ENCODE peak calls at places on chromosome 11, in five cellular contexts. E is cardiac fibroblast, S is aorta, Z is neural progenitor cell, U is Caco-2. N is an unnamed sample.

GRCh38 chr11:110948112-110948511 is 235.9 kb upstream of the ARHGAP20 start:
- DNase-seq in E (peak; percentile 86), S (no peak), Z (no peak), U (no peak), N (no peak)

GRCh38 chr11:3747704-3748103 is 49.6 kb downstream of the NUP98 start:
- DNase-seq in E (peak; percentile 86), S (no peak), Z (no peak), U (no peak), N (no peak)

GRCh38 chr11:133441964-133442660 is 90.2 kb downstream of the OPCML start:
- DNase-seq in E (no peak), S (no peak), Z (no peak), U (no peak), N (no peak)

GRCh38 chr11:78570031-78570430 is 4.6 kb downstream of the NARS2 start:
- DNase-seq in E (no peak), S (no peak), Z (no peak), U (no peak), N (no peak)

GRCh38 chr11:31702966-31703365 is 108.2 kb downstream of the PAX6 start:
- DNase-seq in E (peak; percentile 69), S (no peak), Z (no peak), U (no peak), N (no peak)

GRCh38 chr11:7851391-7851790 is 54.6 kb upstream of the OR5P2 start:
- DNase-seq in E (no peak), S (no peak), Z (no peak), U (no peak), N (no peak)

GRCh38 chr11:94513091-94513490 is 830 bp downstream of the C11orf97 start:
- DNase-seq in E (no peak), S (no peak), Z (no peak), U (no peak), N (no peak)

GRCh38 chr11:76673164-76674142 is 2.9 kb upstream of the LRRC32 start:
- DNase-seq in E (no peak), S (peak; percentile 18), Z (no peak), U (no peak), N (no peak)

GRCh38 chr11:86261328-86261727 is 16.8 kb downstream of the EED start:
- DNase-seq in E (no peak), S (no peak), Z (no peak), U (no peak), N (no peak)

GRCh38 chr11:120022617-120023016 is 115.3 kb downstream of the TRIM29 start:
- DNase-seq in E (no peak), S (no peak), Z (no peak), U (no peak), N (no peak)

GRCh38 chr11:20162824-20163777 is 2.8 kb upstream of the DBX1 start:
- DNase-seq in E (peak; percentile 29), S (no peak), Z (peak; percentile 85), U (no peak), N (no peak)

GRCh38 chr11:60767388-60767811 is 10.7 kb downstream of the MS4A15 start:
- DNase-seq in E (no peak), S (no peak), Z (peak; percentile 52), U (no peak), N (no peak)

GRCh38 chr11:133180201-133180600 is 352.1 kb downstream of the OPCML start:
- DNase-seq in E (no peak), S (no peak), Z (no peak), U (no peak), N (no peak)

GRCh38 chr11:26976389-26976788 is 17.5 kb upstream of the FIBIN start:
- DNase-seq in E (peak; percentile 63), S (no peak), Z (no peak), U (no peak), N (no peak)

GRCh38 chr11:120912504-120912903 is 111.4 kb upstream of the TBCEL start:
- DNase-seq in E (peak; percentile 38), S (no peak), Z (peak; percentile 52), U (peak; percentile 47), N (no peak)

GRCh38 chr11:6271598-6271997 is 12.0 kb downstream of the CCKBR start:
- DNase-seq in E (no peak), S (no peak), Z (no peak), U (no peak), N (no peak)

GRCh38 chr11:20156876-20157613 is 3.2 kb downstream of the DBX1 start:
- DNase-seq in E (no peak), S (no peak), Z (peak; percentile 83), U (no peak), N (no peak)

GRCh38 chr11:130806746-130807145 is 109.5 kb downstream of the SNX19 start:
- DNase-seq in E (no peak), S (no peak), Z (no peak), U (no peak), N (no peak)

GRCh38 chr11:120977470-120977869 is 46.4 kb upstream of the TBCEL start:
- DNase-seq in E (no peak), S (no peak), Z (no peak), U (no peak), N (no peak)

GRCh38 chr11:66861774-66862558 is 5.1 kb downstream of the LRFN4 start:
- DNase-seq in E (no peak), S (no peak), Z (no peak), U (no peak), N (no peak)

GRCh38 chr11:74055938-74056337 is 47.1 kb upstream of the UCP3 start:
- DNase-seq in E (peak; percentile 66), S (no peak), Z (no peak), U (no peak), N (no peak)

DNA sequence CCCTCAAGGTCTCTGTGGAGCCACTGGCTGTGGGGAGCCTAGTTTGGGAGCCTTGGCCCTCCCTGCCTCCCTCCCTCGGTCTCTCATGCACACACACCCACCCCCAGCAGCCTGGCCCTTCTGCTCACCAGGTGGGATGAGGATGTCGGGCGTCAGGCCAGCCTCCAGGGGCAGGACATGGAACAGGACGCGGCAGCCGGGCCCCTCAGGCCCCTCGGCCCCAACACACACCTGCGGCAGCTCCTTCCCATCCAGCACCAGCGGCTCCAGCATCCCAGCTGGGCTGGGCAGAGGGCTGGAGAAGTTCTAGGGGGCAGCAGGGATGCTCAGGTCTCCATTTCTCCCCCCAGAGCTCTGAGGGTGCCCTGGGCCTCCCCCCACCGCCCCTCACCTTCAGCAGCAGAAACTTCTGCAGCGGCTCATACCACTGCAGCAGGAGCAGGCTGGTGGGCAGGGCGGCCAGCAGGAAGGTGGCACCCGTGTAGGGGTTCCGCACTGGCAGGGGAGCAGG is 11.2 kb downstream of the MAP4K2 start:
- DNase-seq in E (no peak), S (no peak), Z (no peak), U (no peak), N (peak; percentile 22)
- H3K4me3 ChIP-seq in E (no peak overlapping the region), S (no peak overlapping the region), Z (no peak overlapping the region), U (no peak overlapping the region), N (no peak overlapping the region)

GRCh38 chr11:117064275-117064674 is 34.0 kb downstream of the SIK3 start:
- DNase-seq in E (peak; percentile 64), S (no peak), Z (no peak), U (no peak), N (no peak)
- H3K4me3 ChIP-seq in E (no peak overlapping the region), S (no peak overlapping the region), Z (no peak overlapping the region), U (no peak overlapping the region), N (no peak overlapping the region)

GRCh38 chr11:34427171-34427805 is 11.4 kb upstream of the CAT start:
- DNase-seq in E (peak; percentile 91), S (no peak), Z (no peak), U (peak; percentile 49), N (no peak)
- H3K4me3 ChIP-seq in E (no peak overlapping the region), S (no peak overlapping the region), Z (no peak overlapping the region), U (no peak overlapping the region), N (no peak overlapping the region)

GRCh38 chr11:95544095-95544795 is 245.3 kb downstream of the FAM76B start:
- DNase-seq in E (peak; percentile 37), S (no peak), Z (no peak), U (no peak), N (no peak)
- H3K4me3 ChIP-seq in E (no peak overlapping the region), S (no peak overlapping the region), Z (no peak overlapping the region), U (no peak overlapping the region), N (no peak overlapping the region)

GRCh38 chr11:57513446-57513795 is 2.1 kb downstream of the SLC43A1 start:
- DNase-seq in E (no peak), S (no peak), Z (no peak), U (no peak), N (no peak)

GRCh38 chr11:57514538-57515331 is 767 bp downstream of the SLC43A1 start:
- DNase-seq in E (peak; percentile 43), S (peak; percentile 77), Z (peak; percentile 50), U (peak; percentile 60), N (peak; percentile 59)

GRCh38 chr11:57512646-57513445 is 2.7 kb downstream of the SLC43A1 start:
- DNase-seq in E (no peak), S (no peak), Z (no peak), U (no peak), N (no peak)

GRCh38 chr11:57513911-57514537 is 1.5 kb downstream of the SLC43A1 start:
- DNase-seq in E (peak; percentile 33), S (peak; percentile 74), Z (peak; percentile 63), U (peak; percentile 37), N (peak; percentile 74)

GRCh38 chr11:57511741-57512430 is 3.6 kb downstream of the SLC43A1 start:
- DNase-seq in E (no peak), S (no peak), Z (no peak), U (no peak), N (no peak)
- H3K4me3 ChIP-seq in E (no peak overlapping the region), S (no peak overlapping the region), Z (no peak overlapping the region), U (no peak overlapping the region), N (no peak overlapping the region)

GRCh38 chr11:65604258-65604657 is 8.7 kb upstream of the KCNK7 start:
- DNase-seq in E (no peak), S (no peak), Z (no peak), U (no peak), N (no peak)

GRCh38 chr11:65609236-65609635 is 4.8 kb downstream of the MAP3K11 start:
- DNase-seq in E (no peak), S (no peak), Z (no peak), U (no peak), N (no peak)

GRCh38 chr11:65607614-65608426 is 6.2 kb downstream of the MAP3K11 start:
- DNase-seq in E (no peak), S (no peak), Z (no peak), U (no peak), N (peak; percentile 29)

GRCh38 chr11:65609711-65610110 is 4.3 kb downstream of the MAP3K11 start:
- DNase-seq in E (no peak), S (no peak), Z (no peak), U (no peak), N (no peak)

DNA sequence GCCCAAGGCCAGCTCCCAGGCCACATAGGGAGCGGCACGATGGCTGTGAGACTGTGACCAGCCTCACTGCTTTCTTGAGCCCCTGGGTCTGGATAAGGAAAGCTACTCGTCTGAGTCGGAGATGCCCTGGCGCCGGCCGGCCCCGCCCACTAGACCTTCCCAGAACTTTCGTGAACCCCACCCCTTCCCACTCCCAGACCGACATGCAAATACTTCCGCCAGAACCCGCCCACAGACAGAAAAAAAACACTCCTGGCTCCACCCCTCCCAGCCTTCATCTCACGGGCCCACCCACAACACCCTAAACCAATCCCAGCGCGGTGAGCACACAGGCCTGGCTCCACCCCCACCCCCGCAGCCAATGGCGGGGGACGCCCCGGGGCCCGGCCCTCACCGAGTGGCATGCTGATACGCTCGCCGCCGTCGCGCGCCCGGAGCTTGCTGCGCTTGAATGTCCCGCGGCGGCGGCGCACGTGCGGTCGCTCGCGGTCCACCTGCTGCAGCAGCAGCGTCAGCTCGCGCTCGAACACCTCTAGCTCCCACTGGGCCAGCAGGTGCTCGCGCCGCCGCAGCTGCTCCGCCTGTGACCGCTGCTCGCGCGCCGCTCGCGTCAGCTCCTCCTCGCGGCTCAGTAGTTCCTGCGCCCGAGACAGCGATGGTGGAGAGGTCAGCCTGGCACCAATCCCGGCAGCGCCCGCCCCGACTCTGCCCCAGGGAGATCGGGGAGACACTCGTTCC is 7.0 kb downstream of the MAP3K11 start:
- DNase-seq in E (peak; percentile 91), S (peak; percentile 93), Z (peak; percentile 98), U (peak; percentile 98), N (peak; percentile 96)
- H3K4me3 ChIP-seq in E (no peak overlapping the region), S (no peak overlapping the region), Z (peak overlapping the region; percentile 31), U (peak overlapping the region; percentile 47), N (peak overlapping the region; percentile 39)